ENCODE peak calls at places on chromosomes 1 and 21, in six cellular contexts. X is colonic mucosa; P is effector CD8-positive, alpha-beta T cell; S is left colon; V is NCI-H2081; N is activated T-helper 1 cell treated with Interleukin-2 at 50 U/mL for 16 hours. H is an unnamed sample.

GRCh38 chr1:31723828-31724359 is 20.1 kb upstream of the COL16A1 start:
- DNase-seq in X (peak; percentile 80), P (peak; percentile 16), S (peak; percentile 86), V (no peak), N (no peak), H (peak; percentile 89)

GRCh38 chr1:98903261-98903660 is 101.4 kb downstream of the PLPPR5 start:
- DNase-seq in X (no peak), P (no peak), S (no peak), V (no peak), N (no peak), H (peak; percentile 43)

GRCh38 chr1:98653186-98653585 is 8.3 kb upstream of the SNX7 start:
- DNase-seq in X (no peak), P (no peak), S (no peak), V (no peak), N (no peak), H (peak; percentile 8)

GRCh38 chr1:29172415-29172814 is 9.3 kb downstream of the SRSF4 start:
- DNase-seq in X (no peak), P (no peak), S (no peak), V (no peak), N (no peak), H (no peak)

GRCh38 chr21:32459972-32460371 is 47.5 kb downstream of the EVA1C start:
- DNase-seq in X (no peak), P (no peak), S (no peak), V (no peak), N (no peak), H (no peak)

GRCh38 chr1:178886551-178886950 is 15.7 kb upstream of the ANGPTL1 start:
- DNase-seq in X (no peak), P (no peak), S (no peak), V (no peak), N (no peak), H (no peak)

GRCh38 chr1:209405183-209405823 is 178.2 kb upstream of the CAMK1G start:
- DNase-seq in X (no peak), P (no peak), S (no peak), V (no peak), N (no peak), H (no peak)

GRCh38 chr1:177620636-177621190 is 349.1 kb downstream of the SEC16B start:
- DNase-seq in X (no peak), P (no peak), S (no peak), V (no peak), N (no peak), H (no peak)

GRCh38 chr1:15852036-15852827 is 4.7 kb downstream of the SPEN start:
- DNase-seq in X (no peak), P (no peak), S (no peak), V (peak; percentile 10), N (no peak), H (no peak)

GRCh38 chr1:24098102-24098501 is 13.8 kb downstream of the MYOM3 start:
- DNase-seq in X (no peak), P (no peak), S (no peak), V (no peak), N (no peak), H (no peak)

GRCh38 chr1:62038594-62039284 is 155.9 kb upstream of the L1TD1 start:
- DNase-seq in X (no peak), P (no peak), S (no peak), V (no peak), N (no peak), H (no peak)

GRCh38 chr1:230145505-230145899 is 78.5 kb downstream of the GALNT2 start:
- DNase-seq in X (no peak), P (no peak), S (no peak), V (no peak), N (no peak), H (no peak)

GRCh38 chr1:242651817-242652216 is 127.3 kb upstream of the PLD5 start:
- DNase-seq in X (no peak), P (no peak), S (no peak), V (peak; percentile 24), N (no peak), H (no peak)

GRCh38 chr21:45294509-45295291 is 7.0 kb upstream of the POFUT2 start:
- DNase-seq in X (peak; percentile 61), P (no peak), S (peak; percentile 50), V (no peak), N (no peak), H (no peak)

GRCh38 chr1:41919764-41920397 is 1.2 kb upstream of the HIVEP3 start:
- DNase-seq in X (no peak), P (peak; percentile 52), S (no peak), V (peak; percentile 83), N (peak; percentile 73), H (no peak)

GRCh38 chr1:3418600-3418999 is 35.9 kb upstream of the ARHGEF16 start:
- DNase-seq in X (no peak), P (no peak), S (no peak), V (no peak), N (no peak), H (no peak)